ENCODE peak calls at places on chromosomes 4 and X, in nine cellular contexts. H is HL-60, Z is SK-N-SH, K is stomach, Q is Panc1, N is GM12878, A is upper lobe of left lung, I is K562, S is HCT116. F is an unnamed sample. For H3K27me3, the result is how much of the 10 kb centered on the place peaks cover.

GRCh38 chrX:154029439-154029838 is 9.7 kb upstream of the IRAK1 start:
- DNase-seq in Z (no peak), A (no peak), H (no peak), Q (no peak), I (peak), K (no peak), N (no peak), S (no peak), F (no peak)

GRCh38 chr4:168221298-168221697 is 97.3 kb downstream of the DDX60 start:
- DNase-seq in I (no peak), A (no peak), K (no peak), Z (no peak), N (no peak), H (no peak), Q (no peak), S (no peak), F (no peak)

GRCh38 chr4:89140168-89140759 is 28.9 kb downstream of the TIGD2 start:
- DNase-seq in Q (no peak), N (no peak), I (no peak), A (no peak), Z (no peak), K (no peak), H (no peak), S (no peak), F (no peak)

GRCh38 chr4:107444-108429 is 16.6 kb upstream of the ZNF718 start:
- DNase-seq in S (no peak), Z (peak), A (peak), H (no peak), K (no peak), I (no peak), Q (no peak), N (no peak), F (no peak)

GRCh38 chrX:124981420-124981819 is 338.3 kb upstream of the TEX13C start:
- DNase-seq in A (no peak), I (no peak), N (no peak), K (no peak), Z (no peak), S (no peak), H (no peak), Q (no peak), F (no peak)

GRCh38 chr4:128570380-128570779 is 239.1 kb upstream of the JADE1 start:
- DNase-seq in S (no peak), N (no peak), Z (no peak), H (no peak), I (peak), Q (no peak), A (no peak), K (no peak), F (peak)

GRCh38 chrX:116239944-116240391 is 69.4 kb downstream of the AGTR2 start:
- DNase-seq in I (no peak), Z (no peak), N (no peak), A (no peak), H (no peak), K (no peak), S (no peak), Q (no peak), F (no peak)

GRCh38 chr4:30642520-30642919 is 77.6 kb upstream of the PCDH7 start:
- DNase-seq in I (no peak), S (peak), K (no peak), Z (no peak), A (no peak), Q (no peak), H (no peak), N (no peak), F (no peak)

GRCh38 chr4:138666366-138666765 is 349.2 kb upstream of the NOCT start:
- DNase-seq in A (no peak), S (no peak), H (no peak), Z (no peak), K (no peak), Q (no peak), I (no peak), N (no peak), F (no peak)

GRCh38 chrX:150515801-150516200 is 52.6 kb upstream of the MTM1 start:
- DNase-seq in A (no peak), N (no peak), K (no peak), H (no peak), I (no peak), S (no peak), Q (no peak), Z (no peak), F (no peak)

GRCh38 chr4:6768539-6768905 is 14.0 kb upstream of the KIAA0232 start:
- DNase-seq in I (no peak), A (no peak), Q (no peak), H (no peak), K (no peak), S (no peak), N (no peak), Z (no peak), F (no peak)

GRCh38 chrX:9859711-9860555 is 73.7 kb downstream of the SHROOM2 start:
- DNase-seq in I (no peak), N (no peak), Z (no peak), A (no peak), K (no peak), Q (no peak), H (no peak), S (no peak), F (no peak)

GRCh38 chr4:44760142-44760898 is 34.0 kb upstream of the GNPDA2 start:
- DNase-seq in Z (peak), Q (peak), I (peak), N (no peak), A (no peak), S (peak), K (no peak), H (no peak), F (no peak)

GRCh38 chr4:102404551-102404969 is 59.3 kb upstream of the SLC39A8 start:
- DNase-seq in K (no peak), Z (no peak), H (no peak), N (no peak), A (no peak), I (no peak), S (no peak), Q (no peak), F (no peak)

GRCh38 chr4:22473268-22473667 is 42.6 kb downstream of the ADGRA3 start:
- DNase-seq in K (no peak), A (no peak), Q (no peak), H (no peak), I (no peak), N (no peak), Z (no peak), S (no peak), F (no peak)

GRCh38 chr4:139709660-139710059 is 44.0 kb downstream of the MGST2 start:
- DNase-seq in S (no peak), N (no peak), H (no peak), I (no peak), Z (no peak), K (no peak), Q (no peak), A (no peak), F (no peak)

GRCh38 chr4:94406668-94407437 is 44.9 kb upstream of the PDLIM5 start:
- DNase-seq in Q (peak), Z (peak), I (peak), A (no peak), K (peak), N (peak), H (no peak), S (peak), F (peak)

GRCh38 chrX:139930923-139931645 is 1.8 kb downstream of the ATP11C start:
- DNase-seq in Z (peak), K (no peak), Q (no peak), S (no peak), A (peak), N (no peak), H (no peak), I (peak), F (peak)

GRCh38 chr4:153555730-153556440 is 89.7 kb downstream of the TMEM131L start:
- DNase-seq in S (no peak), A (no peak), K (peak), Q (no peak), N (no peak), H (no peak), Z (no peak), I (no peak), F (peak)

GRCh38 chr4:41322613-41323012 is 65.9 kb downstream of the UCHL1 start:
- DNase-seq in H (no peak), K (no peak), Q (no peak), S (no peak), A (no peak), I (no peak), Z (no peak), N (no peak), F (no peak)

GRCh38 chr4:78652282-78652876 is 100.8 kb downstream of the ANXA3 start:
- DNase-seq in N (no peak), Q (no peak), I (no peak), K (no peak), Z (no peak), A (no peak), S (no peak), H (no peak), F (no peak)

GRCh38 chr4:53854991-53855885 is 209.2 kb downstream of the CHIC2 start:
- DNase-seq in S (no peak), K (no peak), Q (no peak), A (no peak), H (peak), N (no peak), Z (no peak), I (no peak), F (no peak)

GRCh38 chrX:13965531-13965930 is 64.2 kb downstream of the GEMIN8 start:
- DNase-seq in K (no peak), Z (no peak), S (no peak), H (no peak), A (no peak), N (no peak), I (no peak), Q (no peak), F (no peak)

GRCh38 chrX:47145408-47146120 is 543 bp downstream of the RBM10 start:
- DNase-seq in A (no peak), I (peak), S (no peak), Q (no peak), Z (peak), K (no peak), H (no peak), N (no peak), F (peak)

GRCh38 chr4:39526810-39527295 is 386 bp downstream of the UGDH start:
- DNase-seq in Z (no peak), S (no peak), H (no peak), A (no peak), N (no peak), I (no peak), K (no peak), Q (no peak), F (no peak)

GRCh38 chr4:153111426-153112070 is 92.7 kb upstream of the TRIM2 start:
- DNase-seq in K (no peak), N (no peak), A (no peak), I (no peak), H (no peak), Q (no peak), S (no peak), Z (no peak), F (no peak)

GRCh38 chr4:66556651-66557278 is 886.5 kb upstream of the EPHA5 start:
- DNase-seq in K (no peak), N (no peak), A (no peak), H (no peak), Q (no peak), I (no peak), S (no peak), Z (no peak), F (no peak)

GRCh38 chrX:47366051-47366722 is 4.2 kb upstream of the ZNF157 start:
- DNase-seq in H (no peak), K (peak), S (no peak), I (peak), A (no peak), Z (peak), Q (peak), N (peak), F (peak)

GRCh38 chr4:140163029-140163810 is 9.2 kb upstream of the MAML3 start:
- DNase-seq in A (no peak), Z (no peak), K (no peak), I (no peak), Q (no peak), H (no peak), S (no peak), N (no peak), F (no peak)

GRCh38 chr4:150828159-150828558 is 186.9 kb downstream of the LRBA start:
- DNase-seq in Z (no peak), I (no peak), Q (no peak), K (no peak), H (no peak), S (no peak), A (no peak), N (peak), F (no peak)

GRCh38 chrX:140057001-140057411 is 91.7 kb upstream of the CXorf66 start:
- DNase-seq in A (no peak), S (peak), Z (peak), N (peak), K (peak), Q (peak), H (peak), I (peak), F (peak)

DNA sequence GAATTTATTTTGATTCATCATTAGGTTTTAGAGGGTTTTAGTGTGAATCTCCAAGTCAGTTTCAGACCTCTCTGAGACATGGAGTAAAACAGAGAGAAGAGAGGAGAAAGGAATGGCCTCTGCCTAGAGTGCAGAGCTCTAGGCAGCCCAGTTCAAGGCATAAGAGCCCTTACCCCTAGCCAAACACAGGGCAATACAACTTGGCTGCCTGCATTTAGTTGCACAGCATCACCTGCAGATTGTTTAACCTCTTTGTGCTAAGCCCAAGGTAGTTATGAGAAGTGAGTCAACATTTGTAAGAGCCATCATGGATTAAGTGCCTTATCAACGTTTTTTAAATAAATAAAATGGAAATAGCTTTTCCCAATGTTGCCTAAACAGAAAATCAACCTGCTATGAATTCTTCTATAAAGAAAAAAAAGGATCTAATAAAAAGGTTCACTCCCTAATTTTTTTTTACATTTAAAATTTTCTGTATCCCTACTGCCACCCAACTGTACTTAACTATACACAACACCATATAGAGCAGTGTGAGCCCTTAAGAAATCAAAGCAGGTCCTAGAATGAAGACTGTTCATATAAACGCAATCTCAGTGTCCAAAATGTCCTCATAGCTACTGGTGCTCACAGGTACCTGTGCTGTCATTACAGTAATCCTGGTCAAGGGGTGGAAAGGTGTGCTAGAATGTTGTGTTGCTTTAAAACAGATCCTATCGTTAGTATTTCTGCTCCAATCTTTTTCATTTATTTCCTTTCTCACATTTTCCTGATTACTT is 36.0 kb downstream of the PF4 start:
- DNase-seq in Q (no peak), S (no peak), Z (no peak), N (no peak), H (no peak), I (no peak), A (no peak), K (no peak), F (no peak)
- H3K27me3 ChIP-seq in Q (under half), S (under half), Z (under half), N (under half), H (under half), I (under half), A (under half), K (under half), F (under half)

GRCh38 chr4:3217266-3217665 is 31.7 kb upstream of the MSANTD1 start:
- DNase-seq in H (no peak), A (no peak), N (no peak), Q (no peak), Z (no peak), S (no peak), I (no peak), K (no peak), F (peak)
- TF ChIP-seq POLR2AphosphoS5 in H (no peak), A (no peak), N (no peak), Q (no peak), Z (no peak), S (no peak), I (no peak), K (no peak), F (no peak)

DNA sequence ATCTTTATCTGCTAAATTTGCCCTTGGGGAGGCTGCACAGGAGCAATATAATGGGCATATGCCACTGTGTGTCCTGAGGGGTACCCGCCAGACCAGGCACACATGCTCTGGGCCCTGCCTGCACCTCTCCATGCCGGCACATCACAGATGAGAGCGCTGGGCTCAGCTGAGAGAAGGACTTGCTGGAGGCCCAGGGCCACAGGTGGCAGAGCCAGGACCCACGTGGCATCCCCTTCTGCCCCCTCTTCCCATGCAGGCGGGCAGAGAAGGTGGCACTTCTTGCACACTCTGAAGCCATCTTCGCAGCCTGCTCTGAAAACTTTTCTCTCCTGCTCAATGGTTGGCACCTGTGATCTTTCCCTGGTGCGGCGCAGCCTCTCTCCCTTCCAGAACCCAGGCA is 20.1 kb downstream of the CPZ start:
- DNase-seq in Z (no peak), H (no peak), I (no peak), S (no peak), A (peak), Q (no peak), K (no peak), N (no peak), F (no peak)
- H3K27me3 ChIP-seq in Z (under half), H (under half), I (under half), S (under half), A (under half), Q (under half), K (under half), N (under half), F (under half)

GRCh38 chr4:4388418-4388817 is 1.5 kb downstream of the NSG1 start:
- DNase-seq in S (no peak), H (no peak), Q (no peak), Z (no peak), K (no peak), N (no peak), A (no peak), I (no peak), F (no peak)

GRCh38 chr4:4387531-4388311 is 819 bp downstream of the NSG1 start:
- DNase-seq in S (no peak), K (no peak), H (no peak), Q (no peak), A (peak), I (no peak), Z (peak), N (no peak), F (peak)

GRCh38 chr4:4386296-4386735 is 586 bp upstream of the NSG1 start:
- DNase-seq in Q (no peak), A (peak), I (no peak), H (no peak), K (no peak), S (no peak), Z (peak), N (no peak), F (peak)

GRCh38 chr4:4385729-4386295 is 1.1 kb upstream of the NSG1 start:
- DNase-seq in K (no peak), Z (no peak), N (no peak), H (no peak), Q (no peak), S (no peak), A (peak), I (no peak), F (peak)

DNA sequence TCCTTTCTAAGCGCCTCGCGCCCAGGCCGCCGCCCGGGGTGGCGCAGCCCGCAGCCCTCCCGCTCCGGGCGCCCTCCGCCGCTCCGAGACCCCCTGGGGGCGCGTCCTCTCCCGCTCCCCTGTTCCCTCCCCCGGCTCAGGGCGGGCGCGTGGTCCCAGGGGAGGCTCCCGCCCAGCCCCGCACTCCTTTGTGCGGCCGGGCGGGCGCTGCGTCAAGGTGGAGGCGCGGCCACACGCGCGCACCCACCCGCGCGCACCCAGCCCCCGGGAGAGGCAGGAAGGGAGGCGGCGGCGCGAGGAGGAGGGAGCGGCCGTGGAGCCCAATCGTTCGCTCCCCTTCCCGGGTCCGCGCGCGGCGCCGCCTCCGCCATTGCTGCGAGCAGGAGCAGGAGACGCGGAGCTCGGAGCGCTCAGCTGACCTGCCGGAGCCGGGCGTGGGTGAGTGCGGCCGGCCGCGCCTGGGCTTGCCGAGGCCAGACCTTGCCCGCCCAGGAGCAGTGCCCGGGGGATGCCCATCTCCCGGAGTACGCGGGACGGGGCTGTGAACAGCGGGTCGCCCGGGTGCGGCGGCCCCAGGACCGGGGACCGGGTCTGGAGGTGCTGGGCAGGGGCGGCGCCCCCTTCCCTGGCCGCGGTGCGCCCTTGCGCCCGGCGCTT is at the start of gene NSG1:
- DNase-seq in H (no peak), Q (no peak), S (no peak), I (no peak), K (no peak), Z (no peak), A (peak), N (no peak), F (no peak)
- TF ChIP-seq POLR2AphosphoS5 in H (no peak), Q (no peak), S (no peak), I (no peak), K (no peak), Z (no peak), A (no peak), N (no peak), F (no peak)

GRCh38 chr4:3781193-3781886 is 15.2 kb downstream of the ADRA2C start:
- DNase-seq in K (no peak), S (peak), Z (peak), A (no peak), Q (no peak), I (peak), N (no peak), H (no peak), F (no peak)
- H3K27me3 ChIP-seq in K (under half), S (under half), Z (under half), A (under half), Q (under half), I (under half), N (under half), H (under half), F (under half)

GRCh38 chr4:185573651-185574199 is 38.4 kb upstream of the PDLIM3 start:
- DNase-seq in K (no peak), N (no peak), I (peak), Q (no peak), H (no peak), A (peak), S (peak), Z (peak), F (no peak)
- TF ChIP-seq POLR2AphosphoS5 in K (no peak), N (no peak), I (no peak), Q (no peak), H (no peak), A (no peak), S (peak), Z (no peak), F (peak)

DNA sequence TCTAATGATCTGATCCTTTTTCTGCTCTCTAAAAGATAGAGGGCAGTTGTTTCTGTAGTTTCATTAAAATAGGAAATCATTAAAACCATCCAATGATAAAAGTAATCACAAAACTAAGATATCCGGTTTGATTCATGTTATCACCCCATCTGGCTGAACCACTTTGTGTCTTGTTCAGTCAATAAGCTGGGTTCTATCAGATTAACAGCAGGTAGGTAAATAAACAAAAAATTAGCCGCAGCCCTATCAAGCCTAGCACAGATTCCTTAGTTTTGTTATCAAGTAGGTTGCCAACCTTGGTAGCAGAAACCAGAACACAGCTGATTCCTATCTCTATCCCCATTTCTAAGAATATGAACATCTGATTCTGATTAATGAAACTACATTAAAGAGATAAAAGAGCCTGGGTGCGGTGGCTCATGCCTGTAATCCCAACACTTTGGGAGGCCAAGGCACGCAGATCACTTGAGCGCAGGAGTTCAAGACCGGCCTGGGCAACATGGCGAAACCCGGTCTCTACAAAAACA is 118.6 kb upstream of the PLAC1 start:
- DNase-seq in H (no peak), N (no peak), A (no peak), I (no peak), S (no peak), Q (no peak), Z (peak), K (no peak), F (no peak)
- H3K27me3 ChIP-seq in H (under half), N (under half), A (under half), I (under half), S (under half), Q (under half), Z (under half), K (under half), F (under half)